ENCODE peak calls at places on chromosomes 3 and 15, in six cellular contexts. K is G401, R is AG09309, H is spleen, I is neural crest cell, B is foreskin keratinocyte. G is an unnamed sample.

GRCh38 chr3:145820175-145820574 is 340.8 kb downstream of the PLOD2 start:
- DNase-seq in I (no peak), H (no peak), K (no peak), R (no peak), B (no peak), G (no peak)

GRCh38 chr3:63656791-63657190 is 4.3 kb downstream of the SNTN start:
- DNase-seq in K (no peak), B (peak), R (peak), I (no peak), H (no peak), G (no peak)

GRCh38 chr15:34582461-34583357 is 742 bp downstream of the GOLGA8B start:
- DNase-seq in H (peak), K (peak), R (no peak), B (peak), I (no peak), G (peak)

GRCh38 chr3:192772495-192772894 is 45.2 kb upstream of the FGF12 start:
- DNase-seq in H (no peak), K (peak), B (peak), I (peak), R (peak), G (peak)

GRCh38 chr3:136955813-136956212 is 2.0 kb upstream of the IL20RB start:
- DNase-seq in I (no peak), K (no peak), B (peak), H (no peak), R (no peak), G (no peak)

GRCh38 chr3:69869643-69870042 is 129.9 kb upstream of the SAMMSON start:
- DNase-seq in K (no peak), R (no peak), H (no peak), B (peak), I (no peak), G (no peak)

GRCh38 chr3:7144696-7145308 is 283.9 kb downstream of the GRM7 start:
- DNase-seq in I (peak), B (no peak), H (no peak), K (no peak), R (no peak), G (peak)

GRCh38 chr3:9879830-9880549 is at the start of gene CIDEC:
- DNase-seq in K (no peak), B (no peak), I (no peak), R (no peak), H (peak), G (no peak)

GRCh38 chr3:32616267-32616962 is 45.8 kb upstream of the DYNC1LI1 start:
- DNase-seq in I (no peak), H (no peak), K (no peak), B (peak), R (no peak), G (no peak)

GRCh38 chr15:66886241-66886675 is 179.1 kb upstream of the SMAD3 start:
- DNase-seq in K (no peak), R (no peak), B (no peak), I (no peak), H (no peak), G (no peak)

GRCh38 chr3:48715179-48715800 is 1.7 kb downstream of the IP6K2 start:
- DNase-seq in I (no peak), K (peak), H (no peak), R (no peak), B (peak), G (peak)

GRCh38 chr3:7518471-7518870 is 657.6 kb downstream of the GRM7 start:
- DNase-seq in K (peak), H (no peak), I (no peak), R (no peak), B (no peak), G (no peak)

GRCh38 chr15:81865850-81866537 is 179.8 kb downstream of the MEX3B start:
- DNase-seq in H (no peak), R (no peak), I (no peak), K (no peak), B (no peak), G (no peak)

GRCh38 chr3:197487911-197488391 is 67.8 kb downstream of the BDH1 start:
- DNase-seq in I (no peak), H (no peak), R (peak), K (no peak), B (peak), G (peak)

GRCh38 chr3:123791898-123792297 is 92.2 kb downstream of the MYLK start:
- DNase-seq in B (no peak), H (no peak), K (no peak), R (no peak), I (no peak), G (peak)

GRCh38 chr3:126958638-126959085 is 24.3 kb upstream of the PLXNA1 start:
- DNase-seq in I (no peak), K (no peak), H (peak), R (no peak), B (no peak), G (no peak)

GRCh38 chr3:66037330-66037985 is 1.3 kb downstream of the MAGI1 start:
- DNase-seq in R (no peak), H (no peak), I (peak), K (peak), B (peak), G (peak)

GRCh38 chr3:107676469-107677309 is 153.9 kb downstream of the BBX start:
- DNase-seq in K (peak), B (no peak), I (no peak), R (no peak), H (no peak), G (no peak)

GRCh38 chr15:52098328-52098727 is 14.2 kb downstream of the BCL2L10 start:
- DNase-seq in K (no peak), I (no peak), R (no peak), H (no peak), B (no peak), G (no peak)

GRCh38 chr15:91168457-91168856 is 68.4 kb downstream of the SV2B start:
- DNase-seq in B (no peak), K (peak), I (no peak), H (no peak), R (no peak), G (no peak)

GRCh38 chr3:159187232-159187631 is 385.4 kb downstream of the MFSD1 start:
- DNase-seq in K (no peak), R (no peak), B (no peak), H (no peak), I (no peak), G (peak)

GRCh38 chr3:180594631-180595348 is 7.2 kb upstream of the TTC14 start:
- DNase-seq in R (peak), H (no peak), I (no peak), K (peak), B (peak), G (no peak)

GRCh38 chr3:71206305-71206704 is 377.2 kb downstream of the FOXP1 start:
- DNase-seq in H (no peak), I (no peak), B (no peak), R (no peak), K (no peak), G (no peak)

GRCh38 chr3:159711560-159712333 is 276.9 kb upstream of the IL12A start:
- DNase-seq in B (peak), I (no peak), K (no peak), R (peak), H (peak), G (peak)

GRCh38 chr15:77901251-77901881 is 176.1 kb downstream of the TBC1D2B start:
- DNase-seq in K (no peak), R (no peak), H (peak), B (no peak), I (no peak), G (no peak)

GRCh38 chr15:48459571-48460461 is 128.6 kb downstream of the DUT start:
- DNase-seq in H (no peak), I (no peak), K (no peak), R (peak), B (no peak), G (no peak)

GRCh38 chr3:114874447-114874846 is 272.6 kb downstream of the ZBTB20 start:
- DNase-seq in H (no peak), R (no peak), I (no peak), K (peak), B (no peak), G (no peak)

GRCh38 chr3:21477896-21478295 is 273.1 kb downstream of the ZNF385D start:
- DNase-seq in I (no peak), B (no peak), K (no peak), R (no peak), H (no peak), G (no peak)

GRCh38 chr15:64532921-64533320 is 72.5 kb downstream of the ZNF609 start:
- DNase-seq in B (no peak), H (no peak), I (no peak), K (no peak), R (no peak), G (no peak)

GRCh38 chr3:154195620-154196366 is 74.6 kb downstream of the ARHGEF26 start:
- DNase-seq in K (no peak), I (no peak), B (no peak), H (no peak), R (no peak), G (no peak)

GRCh38 chr3:27193056-27193455 is 176.1 kb downstream of the NEK10 start:
- DNase-seq in K (no peak), H (no peak), B (no peak), R (no peak), I (no peak), G (no peak)

GRCh38 chr3:127524300-127524896 is 66.1 kb downstream of the TPRA1 start:
- DNase-seq in H (no peak), B (no peak), R (no peak), I (peak), K (no peak), G (no peak)

GRCh38 chr15:101641894-101642293 is 10.3 kb downstream of the TM2D3 start:
- DNase-seq in R (no peak), I (no peak), H (no peak), K (no peak), B (no peak), G (no peak)

GRCh38 chr3:61371123-61371522 is 119.9 kb upstream of the FHIT start:
- DNase-seq in H (no peak), K (no peak), I (peak), R (no peak), B (no peak), G (peak)

GRCh38 chr3:43997788-43998373 is 243.8 kb upstream of the TOPAZ1 start:
- DNase-seq in I (peak), K (no peak), B (peak), R (no peak), H (no peak), G (no peak)

GRCh38 chr3:62525276-62525675 is 151.9 kb upstream of the FEZF2 start:
- DNase-seq in K (no peak), I (no peak), B (peak), H (no peak), R (no peak), G (no peak)

G was measured in adrenal gland.